ENCODE peak calls at places on chromosomes 11 and 22, in nine cellular contexts. B is mammary epithelial cell; J is CD8-positive, alpha-beta T cell; Q is IMR-90; O is AG04450; F is PC-3; W is neural progenitor cell; V is left ventricle myocardium inferior; Z is tibial artery. L is an unnamed sample.

GRCh38 chr11:44979536-44980399 is 29.1 kb upstream of the TP53I11 start:
- DNase-seq in O (no peak), B (no peak), V (no peak), W (peak; percentile 44), Q (no peak), Z (no peak), F (peak; percentile 92), J (no peak), L (peak; percentile 83)

GRCh38 chr22:23058063-23058462 is 12.3 kb upstream of the GNAZ start:
- DNase-seq in J (no peak), F (no peak), Q (no peak), V (no peak), Z (no peak), B (no peak), W (no peak), O (no peak), L (no peak)

GRCh38 chr11:78417175-78417887 is at the start of gene GAB2:
- DNase-seq in O (no peak), Z (no peak), Q (no peak), V (no peak), J (peak; percentile 58), F (peak; percentile 36), B (no peak), W (no peak), L (no peak)

GRCh38 chr11:124762077-124762623 is at the start of gene ESAM:
- DNase-seq in Q (no peak), J (peak; percentile 83), B (no peak), W (peak; percentile 72), V (peak; percentile 59), Z (no peak), F (peak; percentile 46), O (no peak), L (no peak)

GRCh38 chr11:125287467-125288232 is 123.1 kb downstream of the PKNOX2 start:
- DNase-seq in F (no peak), B (no peak), Q (peak; percentile 28), Z (no peak), W (peak; percentile 33), V (no peak), J (no peak), O (no peak), L (no peak)

GRCh38 chr22:20055144-20055543 is 24.9 kb upstream of the DGCR8 start:
- DNase-seq in O (no peak), W (no peak), J (no peak), Q (no peak), F (no peak), V (no peak), Z (no peak), B (no peak), L (no peak)

GRCh38 chr11:116328410-116328809 is 444.4 kb downstream of the BUD13 start:
- DNase-seq in J (no peak), V (no peak), Q (no peak), B (no peak), O (no peak), F (no peak), W (no peak), Z (no peak), L (no peak)

GRCh38 chr11:74011360-74012071 is 2.6 kb upstream of the UCP3 start:
- DNase-seq in Z (no peak), O (no peak), B (no peak), Q (peak; percentile 38), J (no peak), W (no peak), F (no peak), V (no peak), L (no peak)

GRCh38 chr11:128738942-128739341 is 45.1 kb downstream of the FLI1 start:
- DNase-seq in Z (no peak), F (no peak), V (no peak), J (peak; percentile 64), W (no peak), Q (no peak), O (no peak), B (no peak), L (no peak)

GRCh38 chr11:90805172-90805571 is 582.3 kb upstream of the CHORDC1 start:
- DNase-seq in Z (no peak), F (peak; percentile 72), B (peak; percentile 1), V (no peak), Q (no peak), O (no peak), W (no peak), J (no peak), L (no peak)

GRCh38 chr11:11552688-11553087 is 69.1 kb downstream of the GALNT18 start:
- DNase-seq in J (no peak), F (peak; percentile 2), V (no peak), Q (no peak), B (no peak), W (no peak), O (no peak), Z (no peak), L (no peak)

DNA sequence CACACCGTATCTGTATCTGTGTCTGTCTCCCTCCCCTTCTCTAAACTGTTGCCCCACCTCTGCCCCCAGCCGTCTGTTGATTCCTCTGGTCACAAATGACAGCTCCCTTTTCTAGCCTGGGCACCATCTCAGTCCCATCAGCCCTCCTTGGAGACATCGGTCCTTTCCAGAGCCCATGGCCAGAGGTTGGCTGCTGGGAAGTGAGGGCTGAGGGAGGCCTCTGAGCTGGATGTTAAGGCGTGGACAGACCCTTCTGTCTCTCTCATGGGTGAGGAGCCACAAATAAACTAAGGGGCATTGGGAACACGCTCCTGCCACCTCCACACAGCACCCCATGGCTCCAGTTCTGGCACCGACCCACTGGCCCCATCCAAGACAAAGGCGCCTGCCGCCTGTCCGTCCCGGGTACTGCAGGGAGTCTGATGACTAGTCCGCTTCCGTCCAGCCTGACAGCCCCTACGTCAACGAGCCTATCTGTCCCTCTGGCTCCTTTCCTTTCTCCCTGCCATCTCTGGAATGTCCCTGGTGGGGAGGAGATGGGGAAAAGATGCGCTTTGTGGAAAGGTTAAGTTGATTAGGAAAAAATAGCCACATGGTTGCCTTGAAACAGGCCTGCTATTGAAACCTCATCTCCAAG is 10.5 kb downstream of the PDGFB start:
- DNase-seq in W (peak; percentile 80), Q (no peak), B (no peak), J (no peak), Z (no peak), V (peak; percentile 74), O (no peak), F (no peak), L (no peak)
- TF ChIP-seq CTCF in W (no peak), Q (no peak), B (no peak), J (no peak), Z (no peak), V (peak; percentile 59), O (no peak), F (no peak), L (no peak)

GRCh38 chr11:1556278-1557167 is 15.5 kb downstream of the DUSP8 start:
- DNase-seq in Z (no peak), Q (no peak), O (no peak), J (no peak), V (no peak), F (no peak), W (no peak), B (no peak), L (no peak)

GRCh38 chr11:1560011-1560579 is 12.0 kb downstream of the DUSP8 start:
- DNase-seq in Q (no peak), O (no peak), W (no peak), B (no peak), J (no peak), V (no peak), Z (no peak), F (no peak), L (peak; percentile 55)

GRCh38 chr11:1559103-1559951 is 12.7 kb downstream of the DUSP8 start:
- DNase-seq in F (peak; percentile 92), O (no peak), V (peak; percentile 89), J (no peak), Z (peak; percentile 95), B (peak; percentile 54), W (peak; percentile 63), Q (peak; percentile 66), L (peak; percentile 92)

GRCh38 chr11:1557168-1557884 is 14.7 kb downstream of the DUSP8 start:
- DNase-seq in B (no peak), O (no peak), W (no peak), V (no peak), Z (no peak), F (no peak), J (no peak), Q (no peak), L (no peak)

DNA sequence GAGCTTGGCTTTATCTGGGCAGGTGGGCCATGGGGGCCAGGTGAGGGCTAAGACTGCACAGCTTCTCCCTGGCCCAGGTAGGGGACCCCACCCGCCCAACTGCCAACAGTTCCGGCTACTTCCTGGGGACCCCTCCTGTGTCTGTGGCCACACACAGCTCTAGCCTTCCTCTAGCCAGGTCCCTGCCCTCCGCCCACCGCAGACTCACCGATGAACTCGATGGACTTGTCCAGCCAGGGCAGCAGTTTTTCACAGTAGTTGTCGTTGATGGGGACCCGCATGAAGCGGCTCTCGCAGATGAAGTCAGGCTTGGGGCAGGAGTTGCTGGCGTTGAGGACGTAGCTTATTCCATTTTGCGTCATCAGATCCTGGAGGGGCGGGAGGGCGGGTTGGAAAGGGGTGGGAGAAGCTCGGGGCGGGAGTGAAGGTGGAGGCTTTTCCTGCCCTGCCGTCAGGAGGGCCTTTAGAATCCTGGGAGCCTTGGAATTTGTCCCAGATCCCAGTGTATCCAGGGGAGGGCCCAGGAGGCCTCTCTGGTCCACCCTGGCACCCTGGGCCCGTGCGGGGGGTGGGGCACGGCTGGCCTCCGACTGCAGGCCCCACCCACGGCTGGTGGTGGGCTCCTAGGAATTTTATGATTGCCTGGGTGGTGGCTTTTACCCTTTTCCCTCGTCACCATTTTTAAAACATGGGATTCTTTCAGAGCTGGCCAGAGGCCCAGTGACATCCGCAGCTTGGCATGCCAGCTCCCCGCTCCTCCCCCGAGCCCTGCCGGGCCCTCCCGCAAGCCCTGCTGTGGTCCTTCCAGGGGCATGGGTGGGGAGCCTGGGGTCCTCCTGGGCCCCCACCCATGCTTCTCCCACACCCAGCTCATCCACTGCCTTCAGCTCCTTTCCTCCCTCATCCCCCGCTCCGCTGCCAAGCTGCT is 13.9 kb downstream of the DUSP8 start:
- DNase-seq in Q (peak; percentile 84), F (peak; percentile 85), O (peak; percentile 62), W (no peak), V (no peak), B (no peak), J (no peak), Z (peak; percentile 67), L (no peak)
- H3K27ac ChIP-seq in Q (peak overlapping the region; percentile 62), F (peak overlapping the region; percentile 79), O (peak overlapping the region; percentile 85), W (no peak overlapping the region), V (peak overlapping the region; percentile 90), B (no peak overlapping the region), J (no peak overlapping the region), Z (peak overlapping the region; percentile 94), L (peak overlapping the region; percentile 80)

DNA sequence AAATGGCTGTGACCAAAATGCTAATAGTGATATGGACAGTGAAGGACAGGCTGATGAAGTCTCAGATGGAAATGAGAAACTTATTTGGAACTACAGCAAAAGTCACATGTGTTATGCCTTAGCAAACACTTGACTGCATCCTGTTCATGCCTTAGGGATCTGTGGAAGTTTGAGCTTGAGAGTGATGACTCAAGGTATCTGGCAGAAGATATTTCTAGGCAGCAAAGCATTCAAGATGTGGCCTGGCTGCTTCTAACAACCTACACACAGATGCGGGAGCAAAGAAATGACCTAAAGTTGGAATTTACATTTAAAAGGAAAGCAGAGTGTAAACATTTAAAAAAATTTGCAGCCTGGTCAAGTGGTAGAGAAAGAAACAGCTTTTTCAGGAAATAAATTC is 28.1 kb upstream of the CD81 start:
- DNase-seq in V (no peak), B (peak; percentile 8), Z (no peak), J (no peak), F (peak; percentile 7), Q (peak; percentile 59), O (no peak), W (no peak), L (no peak)
- H3K9me3 ChIP-seq in V (peaks cover 21% of the 10 kb centered on the region), B (no peaks in the 10 kb centered on the region), Z (no peaks in the 10 kb centered on the region), J (no peaks in the 10 kb centered on the region), F (no peaks in the 10 kb centered on the region), Q (peaks cover 17% of the 10 kb centered on the region), O (peaks cover 8% of the 10 kb centered on the region), W (no peaks in the 10 kb centered on the region), L (no peaks in the 10 kb centered on the region)

GRCh38 chr11:70176940-70177689 is 26.0 kb upstream of the FADD start:
- DNase-seq in B (no peak), Q (no peak), V (no peak), Z (no peak), O (no peak), F (peak; percentile 62), J (peak; percentile 55), W (peak; percentile 56), L (no peak)
- TF ChIP-seq CTCF in B (peak; percentile 66), Q (peak; percentile 58), V (peak; percentile 49), Z (peak; percentile 34), O (peak; percentile 52), F (peak; percentile 79), J (peak; percentile 62), W (peak; percentile 58), L (peak; percentile 53)